ENCODE peak calls at places on chromosome 21, in nine cellular contexts. U is bronchial epithelial cell, O is tibial artery, C is right lobe of liver, N is heart left ventricle, L is brain microvascular endothelial cell, Y is H1, K is uterus, W is mucosa of descending colon. H is an unnamed sample.

GRCh38 chr21:16074950-16075489 is 345.2 kb downstream of the USP25 start:
- DNase-seq in U (no peak), O (no peak), C (no peak), N (no peak), L (no peak), Y (no peak), K (no peak), W (no peak), H (no peak)

GRCh38 chr21:27776925-27777553 is 810.2 kb upstream of the ADAMTS5 start:
- DNase-seq in U (no peak), O (no peak), C (no peak), N (peak; percentile 35), L (no peak), Y (no peak), K (no peak), W (peak; percentile 21), H (no peak)

GRCh38 chr21:16258834-16259611 is 529.2 kb downstream of the USP25 start:
- DNase-seq in U (no peak), O (no peak), C (no peak), N (no peak), L (no peak), Y (no peak), K (no peak), W (no peak), H (no peak)

GRCh38 chr21:37631319-37632117 is 264.9 kb downstream of the DYRK1A start:
- DNase-seq in U (peak; percentile 93), O (no peak), C (peak; percentile 71), N (no peak), L (no peak), Y (peak; percentile 33), K (no peak), W (no peak), H (no peak)

GRCh38 chr21:33640697-33641338 is 723 bp downstream of the CRYZL1 start:
- DNase-seq in U (peak; percentile 28), O (no peak), C (no peak), N (no peak), L (no peak), Y (no peak), K (peak; percentile 19), W (peak; percentile 46), H (no peak)

GRCh38 chr21:14863745-14864210 is 201.0 kb downstream of the NRIP1 start:
- DNase-seq in U (peak; percentile 40), O (no peak), C (no peak), N (no peak), L (peak; percentile 29), Y (no peak), K (no peak), W (peak; percentile 14), H (no peak)

GRCh38 chr21:8991088-8991907 is 1530.1 kb upstream of the TPTE start:
- DNase-seq in U (peak; percentile 84), O (no peak), C (no peak), N (no peak), L (no peak), Y (no peak), K (no peak), W (no peak), H (no peak)

GRCh38 chr21:16241021-16241420 is 511.2 kb downstream of the USP25 start:
- DNase-seq in U (no peak), O (no peak), C (no peak), N (no peak), L (no peak), Y (no peak), K (no peak), W (no peak), H (no peak)

GRCh38 chr21:37146320-37147225 is 73.5 kb downstream of the TTC3 start:
- DNase-seq in U (no peak), O (no peak), C (no peak), N (no peak), L (peak; percentile 16), Y (no peak), K (no peak), W (no peak), H (no peak)

GRCh38 chr21:33587792-33588484 is 546 bp downstream of the DONSON start:
- DNase-seq in U (peak; percentile 12), O (no peak), C (peak; percentile 49), N (peak; percentile 48), L (peak; percentile 10), Y (no peak), K (peak; percentile 38), W (peak; percentile 42), H (no peak)

GRCh38 chr21:33289199-33289819 is 23.1 kb downstream of the IL10RB start:
- DNase-seq in U (no peak), O (no peak), C (no peak), N (no peak), L (peak; percentile 56), Y (no peak), K (no peak), W (no peak), H (no peak)

GRCh38 chr21:19878133-19878532 is 1120.1 kb upstream of the NCAM2 start:
- DNase-seq in U (no peak), O (no peak), C (no peak), N (no peak), L (no peak), Y (no peak), K (no peak), W (no peak), H (no peak)

GRCh38 chr21:15558884-15559283 is 170.9 kb upstream of the USP25 start:
- DNase-seq in U (no peak), O (no peak), C (no peak), N (no peak), L (no peak), Y (no peak), K (no peak), W (no peak), H (no peak)

GRCh38 chr21:27771938-27772505 is 805.1 kb upstream of the ADAMTS5 start:
- DNase-seq in U (no peak), O (no peak), C (no peak), N (no peak), L (no peak), Y (no peak), K (no peak), W (no peak), H (no peak)

GRCh38 chr21:27954806-27955205 is 987.9 kb upstream of the ADAMTS5 start:
- DNase-seq in U (no peak), O (no peak), C (no peak), N (no peak), L (no peak), Y (no peak), K (no peak), W (no peak), H (peak; percentile 71)

GRCh38 chr21:35408401-35408800 is 359.3 kb upstream of the RUNX1 start:
- DNase-seq in U (no peak), O (no peak), C (no peak), N (no peak), L (no peak), Y (no peak), K (no peak), W (no peak), H (no peak)

GRCh38 chr21:14306143-14306907 is 76.6 kb downstream of the HSPA13 start:
- DNase-seq in U (peak; percentile 31), O (no peak), C (no peak), N (no peak), L (no peak), Y (no peak), K (no peak), W (no peak), H (no peak)

GRCh38 chr21:45324430-45325205 is 36.9 kb upstream of the POFUT2 start:
- DNase-seq in U (no peak), O (peak; percentile 70), C (peak; percentile 57), N (peak; percentile 30), L (no peak), Y (no peak), K (no peak), W (no peak), H (no peak)

GRCh38 chr21:35783686-35784085 is 276.6 kb downstream of the SETD4 start:
- DNase-seq in U (no peak), O (no peak), C (no peak), N (no peak), L (no peak), Y (no peak), K (no peak), W (no peak), H (no peak)

GRCh38 chr21:25572895-25573310 is 34.4 kb downstream of the MRPL39 start:
- DNase-seq in U (no peak), O (no peak), C (no peak), N (no peak), L (no peak), Y (no peak), K (no peak), W (no peak), H (no peak)
- H3K4me3 ChIP-seq in U (no peak overlapping the region), O (no peak overlapping the region), C (no peak overlapping the region), N (no peak overlapping the region), L (no peak overlapping the region), Y (no peak overlapping the region), K (no peak overlapping the region), W (no peak overlapping the region), H (no peak overlapping the region)

GRCh38 chr21:46544003-46544402 is 60.9 kb downstream of the S100B start:
- DNase-seq in U (no peak), O (no peak), C (no peak), N (no peak), L (no peak), Y (no peak), K (no peak), W (no peak), H (no peak)
- TF ChIP-seq CTCF in U (no peak), O (no peak), C (no peak), N (no peak), L (no peak), Y (no peak), K (no peak), W (no peak), H (no peak)

GRCh38 chr21:38806153-38806941 is 618 bp downstream of the ETS2 start:
- DNase-seq in U (no peak), O (peak; percentile 74), C (peak; percentile 61), N (peak; percentile 54), L (no peak), Y (no peak), K (no peak), W (no peak), H (no peak)
- H3K36me3 ChIP-seq in U (peaks cover 15% of the 10 kb centered on the region), O (peaks cover 13% of the 10 kb centered on the region), C (peaks cover 17% of the 10 kb centered on the region), N (peaks cover 24% of the 10 kb centered on the region), L (peaks cover 6% of the 10 kb centered on the region), Y (peaks cover 11% of the 10 kb centered on the region), K (no peaks in the 10 kb centered on the region), W (no peaks in the 10 kb centered on the region), H (peaks cover 3% of the 10 kb centered on the region)

DNA sequence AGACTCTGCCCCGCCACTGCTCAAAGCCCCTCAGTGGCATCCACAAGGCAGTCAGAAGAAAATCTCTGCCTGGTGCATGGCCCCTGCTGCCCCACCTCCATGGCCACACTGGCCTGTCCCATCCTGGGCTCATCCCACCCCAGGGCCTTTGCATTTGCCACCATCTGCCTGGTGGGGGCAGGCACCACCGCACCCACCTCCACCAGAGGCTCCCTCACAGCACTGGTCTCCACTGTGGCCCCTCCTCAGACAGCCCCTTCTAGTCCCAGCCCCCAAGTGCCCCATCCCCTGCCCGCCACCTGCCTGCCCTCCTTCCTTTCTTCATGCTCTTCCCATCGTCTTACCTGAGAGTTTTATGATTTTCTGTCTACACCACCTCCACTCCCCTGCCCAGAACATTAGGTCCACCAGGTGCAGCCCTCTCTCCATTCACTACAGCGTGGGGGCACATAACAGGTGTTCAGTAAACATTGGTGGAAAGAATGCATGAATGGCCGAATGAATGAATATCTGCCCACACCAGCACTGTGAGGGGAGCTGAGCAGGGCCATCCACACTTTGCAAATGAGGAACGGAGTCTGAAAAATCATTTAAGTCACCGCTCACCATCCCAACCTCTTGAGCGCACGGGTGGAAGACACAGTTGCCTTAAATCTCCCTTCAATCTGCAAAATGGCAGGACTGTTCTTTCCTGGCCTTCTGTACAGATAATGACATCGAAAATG is 2.1 kb downstream of the PRDM15 start:
- DNase-seq in U (no peak), O (no peak), C (no peak), N (no peak), L (no peak), Y (no peak), K (no peak), W (no peak), H (no peak)
- H3K4me3 ChIP-seq in U (no peak overlapping the region), O (peak overlapping the region; percentile 96), C (no peak overlapping the region), N (peak overlapping the region; percentile 83), L (no peak overlapping the region), Y (no peak overlapping the region), K (peak overlapping the region; percentile 89), W (no peak overlapping the region), H (no peak overlapping the region)

GRCh38 chr21:29991624-29992023 is 51.8 kb upstream of the GRIK1 start:
- DNase-seq in U (no peak), O (no peak), C (no peak), N (no peak), L (no peak), Y (no peak), K (no peak), W (no peak), H (no peak)
- TF ChIP-seq CTCF in U (no peak), O (no peak), C (no peak), N (no peak), L (no peak), Y (no peak), K (no peak), W (no peak), H (no peak)